ENCODE peak calls at places on chromosomes 4 and X, in four cellular contexts. One of them, this sample, is unnamed.

GRCh38 chrX:15151267-15152196 is 118.4 kb downstream of the ASB9 start:
- DNase-seq in HepG2: no peak
- DNase-seq in IMR-90: no peak
- DNase-seq in OCI-LY7: no peak
- DNase-seq in this sample: no peak

GRCh38 chr4:30716671-30717207 is 3.4 kb upstream of the PCDH7 start:
- DNase-seq in HepG2: no peak
- DNase-seq in IMR-90: no peak
- DNase-seq in OCI-LY7: no peak
- DNase-seq in this sample: peak

GRCh38 chrX:71111141-71111843 is at the start of gene IL2RG:
- DNase-seq in HepG2: no peak
- DNase-seq in IMR-90: no peak
- DNase-seq in OCI-LY7: peak
- DNase-seq in this sample: peak

GRCh38 chr4:98794565-98795205 is 134.2 kb downstream of the EIF4E start:
- DNase-seq in HepG2: no peak
- DNase-seq in IMR-90: peak
- DNase-seq in OCI-LY7: no peak
- DNase-seq in this sample: peak

GRCh38 chr4:74934016-74934821 is 1.3 kb downstream of the PARM1 start:
- DNase-seq in HepG2: no peak
- DNase-seq in IMR-90: peak
- DNase-seq in OCI-LY7: no peak
- DNase-seq in this sample: peak

GRCh38 chr4:125013891-125014290 is 300.9 kb upstream of the FAT4 start:
- DNase-seq in HepG2: no peak
- DNase-seq in IMR-90: peak
- DNase-seq in OCI-LY7: no peak
- DNase-seq in this sample: no peak

GRCh38 chr4:177380730-177381287 is 61.4 kb downstream of the AGA start:
- DNase-seq in HepG2: peak
- DNase-seq in IMR-90: no peak
- DNase-seq in OCI-LY7: peak
- DNase-seq in this sample: peak

GRCh38 chrX:28225508-28225907 is 244.3 kb upstream of the DCAF8L1 start:
- DNase-seq in HepG2: peak
- DNase-seq in IMR-90: no peak
- DNase-seq in OCI-LY7: no peak
- DNase-seq in this sample: peak

GRCh38 chr4:146381263-146381872 is 140.4 kb downstream of the SLC10A7 start:
- DNase-seq in HepG2: no peak
- DNase-seq in IMR-90: peak
- DNase-seq in OCI-LY7: no peak
- DNase-seq in this sample: no peak

GRCh38 chrX:22950278-22951266 is 49.2 kb upstream of the DDX53 start:
- DNase-seq in HepG2: no peak
- DNase-seq in IMR-90: peak
- DNase-seq in OCI-LY7: no peak
- DNase-seq in this sample: peak

GRCh38 chr4:38872620-38873019 is 5.0 kb downstream of the FAM114A1 start:
- DNase-seq in HepG2: peak
- DNase-seq in IMR-90: peak
- DNase-seq in OCI-LY7: no peak
- DNase-seq in this sample: peak

GRCh38 chrX:24079405-24079804 is 24.6 kb downstream of the EIF2S3 start:
- DNase-seq in HepG2: no peak
- DNase-seq in IMR-90: no peak
- DNase-seq in OCI-LY7: no peak
- DNase-seq in this sample: no peak

GRCh38 chr4:151462554-151462953 is 53.6 kb downstream of the FHIP1A start:
- DNase-seq in HepG2: no peak
- DNase-seq in IMR-90: no peak
- DNase-seq in OCI-LY7: no peak
- DNase-seq in this sample: no peak

GRCh38 chrX:22203186-22203585 is 69.5 kb upstream of the CBLL2 start:
- DNase-seq in HepG2: no peak
- DNase-seq in IMR-90: no peak
- DNase-seq in OCI-LY7: no peak
- DNase-seq in this sample: no peak

GRCh38 chr4:145285928-145286327 is 105.5 kb upstream of the OTUD4 start:
- DNase-seq in HepG2: no peak
- DNase-seq in IMR-90: peak
- DNase-seq in OCI-LY7: no peak
- DNase-seq in this sample: no peak

GRCh38 chrX:65587616-65588526 is 53.3 kb upstream of the LAS1L start:
- DNase-seq in HepG2: no peak
- DNase-seq in IMR-90: peak
- DNase-seq in OCI-LY7: no peak
- DNase-seq in this sample: peak

GRCh38 chr4:94516999-94517398 is 65.3 kb downstream of the PDLIM5 start:
- DNase-seq in HepG2: no peak
- DNase-seq in IMR-90: peak
- DNase-seq in OCI-LY7: no peak
- DNase-seq in this sample: no peak

GRCh38 chr4:55321707-55322264 is 24.3 kb upstream of the SRD5A3 start:
- DNase-seq in HepG2: peak
- DNase-seq in IMR-90: peak
- DNase-seq in OCI-LY7: peak
- DNase-seq in this sample: peak

GRCh38 chr4:32485976-32486375 is 1765.8 kb downstream of the PCDH7 start:
- DNase-seq in HepG2: no peak
- DNase-seq in IMR-90: no peak
- DNase-seq in OCI-LY7: no peak
- DNase-seq in this sample: no peak

GRCh38 chrX:148794350-148794749 is 293.9 kb downstream of the AFF2 start:
- DNase-seq in HepG2: no peak
- DNase-seq in IMR-90: no peak
- DNase-seq in OCI-LY7: no peak
- DNase-seq in this sample: no peak

GRCh38 chr4:26457412-26457811 is 32.9 kb downstream of the CCKAR start:
- DNase-seq in HepG2: no peak
- DNase-seq in IMR-90: no peak
- DNase-seq in OCI-LY7: no peak
- DNase-seq in this sample: no peak

GRCh38 chr4:5037553-5038551 is 13.4 kb upstream of the STK32B start:
- DNase-seq in HepG2: peak
- DNase-seq in IMR-90: peak
- DNase-seq in OCI-LY7: no peak
- DNase-seq in this sample: peak

GRCh38 chrX:9534686-9535085 is 69.8 kb downstream of the TBL1X start:
- DNase-seq in HepG2: peak
- DNase-seq in IMR-90: peak
- DNase-seq in OCI-LY7: no peak
- DNase-seq in this sample: no peak

GRCh38 chrX:95427389-95427788 is 1257.3 kb upstream of the DIAPH2 start:
- DNase-seq in HepG2: no peak
- DNase-seq in IMR-90: no peak
- DNase-seq in OCI-LY7: no peak
- DNase-seq in this sample: no peak

GRCh38 chrX:37871626-37872302 is 24.4 kb upstream of the DYNLT3 start:
- DNase-seq in HepG2: no peak
- DNase-seq in IMR-90: peak
- DNase-seq in OCI-LY7: no peak
- DNase-seq in this sample: peak

GRCh38 chr4:124278477-124278876 is 434.1 kb downstream of the ANKRD50 start:
- DNase-seq in HepG2: peak
- DNase-seq in IMR-90: peak
- DNase-seq in OCI-LY7: no peak
- DNase-seq in this sample: no peak

DNA sequence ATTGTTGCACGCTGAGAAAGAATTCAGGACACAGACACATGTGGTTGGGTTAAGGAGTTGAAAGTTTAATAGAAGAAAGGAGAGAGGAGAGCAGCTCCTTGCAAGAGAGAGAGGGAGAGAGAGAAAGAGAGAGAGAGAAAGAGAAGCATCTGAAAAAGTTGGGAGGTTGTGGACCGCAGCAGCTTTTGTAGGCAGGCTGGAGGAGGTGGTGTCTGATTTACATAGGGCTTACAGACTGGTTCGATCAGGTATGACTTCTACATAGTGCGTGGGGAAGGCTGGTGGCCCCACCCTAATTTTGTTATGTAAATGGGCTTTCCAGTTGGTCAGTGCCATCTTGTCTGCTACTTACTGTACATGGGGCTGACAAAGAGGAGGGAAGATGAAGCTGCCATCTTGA is 27.5 kb upstream of the GYG2 start:
- DNase-seq in HepG2: no peak
- DNase-seq in IMR-90: no peak
- DNase-seq in OCI-LY7: no peak
- DNase-seq in this sample: no peak
- H3K4me3 ChIP-seq in HepG2: no peak
- H3K4me3 ChIP-seq in IMR-90: no peak
- H3K4me3 ChIP-seq in OCI-LY7: no peak
- H3K4me3 ChIP-seq in this sample: no peak

DNA sequence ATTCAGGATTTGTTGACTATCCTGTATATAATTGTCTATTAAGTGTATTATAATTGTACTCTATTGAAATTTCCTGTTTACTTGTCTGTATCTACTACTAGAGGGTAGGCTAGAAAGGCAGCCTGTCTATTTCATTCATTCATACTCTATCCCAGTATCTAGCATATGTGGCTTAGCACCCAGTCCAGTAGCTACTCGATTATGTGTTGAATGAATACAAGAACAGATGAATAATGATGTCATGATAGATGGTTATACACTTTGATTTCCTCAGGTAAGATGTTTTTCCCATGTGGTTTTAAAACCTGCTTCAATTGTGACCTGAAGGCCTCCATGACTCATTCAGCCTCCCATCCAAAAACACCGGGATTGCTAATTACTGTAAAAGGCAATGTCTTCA is 68.0 kb downstream of the IL21 start:
- DNase-seq in HepG2: no peak
- DNase-seq in IMR-90: no peak
- DNase-seq in OCI-LY7: no peak
- DNase-seq in this sample: no peak
- H2AFZ ChIP-seq in HepG2: no peak
- H2AFZ ChIP-seq in IMR-90: no peak
- H2AFZ ChIP-seq in OCI-LY7: no peak
- H2AFZ ChIP-seq in this sample: no peak

GRCh38 chrX:46310815-46311497 is 234.3 kb downstream of the ZNF674 start:
- DNase-seq in HepG2: no peak
- DNase-seq in IMR-90: no peak
- DNase-seq in OCI-LY7: no peak
- DNase-seq in this sample: no peak

GRCh38 chrX:46317158-46317557 is 228.1 kb downstream of the ZNF674 start:
- DNase-seq in HepG2: no peak
- DNase-seq in IMR-90: no peak
- DNase-seq in OCI-LY7: no peak
- DNase-seq in this sample: no peak

GRCh38 chrX:46308106-46308505 is 237.1 kb downstream of the ZNF674 start:
- DNase-seq in HepG2: no peak
- DNase-seq in IMR-90: no peak
- DNase-seq in OCI-LY7: no peak
- DNase-seq in this sample: no peak

GRCh38 chrX:46306103-46306502 is 239.1 kb downstream of the ZNF674 start:
- DNase-seq in HepG2: no peak
- DNase-seq in IMR-90: no peak
- DNase-seq in OCI-LY7: no peak
- DNase-seq in this sample: no peak

GRCh38 chrX:46311581-46312120 is 233.6 kb downstream of the ZNF674 start:
- DNase-seq in HepG2: no peak
- DNase-seq in IMR-90: no peak
- DNase-seq in OCI-LY7: no peak
- DNase-seq in this sample: no peak
- H3K4me3 ChIP-seq in HepG2: no peak
- H3K4me3 ChIP-seq in IMR-90: no peak
- H3K4me3 ChIP-seq in OCI-LY7: no peak
- H3K4me3 ChIP-seq in this sample: no peak

DNA sequence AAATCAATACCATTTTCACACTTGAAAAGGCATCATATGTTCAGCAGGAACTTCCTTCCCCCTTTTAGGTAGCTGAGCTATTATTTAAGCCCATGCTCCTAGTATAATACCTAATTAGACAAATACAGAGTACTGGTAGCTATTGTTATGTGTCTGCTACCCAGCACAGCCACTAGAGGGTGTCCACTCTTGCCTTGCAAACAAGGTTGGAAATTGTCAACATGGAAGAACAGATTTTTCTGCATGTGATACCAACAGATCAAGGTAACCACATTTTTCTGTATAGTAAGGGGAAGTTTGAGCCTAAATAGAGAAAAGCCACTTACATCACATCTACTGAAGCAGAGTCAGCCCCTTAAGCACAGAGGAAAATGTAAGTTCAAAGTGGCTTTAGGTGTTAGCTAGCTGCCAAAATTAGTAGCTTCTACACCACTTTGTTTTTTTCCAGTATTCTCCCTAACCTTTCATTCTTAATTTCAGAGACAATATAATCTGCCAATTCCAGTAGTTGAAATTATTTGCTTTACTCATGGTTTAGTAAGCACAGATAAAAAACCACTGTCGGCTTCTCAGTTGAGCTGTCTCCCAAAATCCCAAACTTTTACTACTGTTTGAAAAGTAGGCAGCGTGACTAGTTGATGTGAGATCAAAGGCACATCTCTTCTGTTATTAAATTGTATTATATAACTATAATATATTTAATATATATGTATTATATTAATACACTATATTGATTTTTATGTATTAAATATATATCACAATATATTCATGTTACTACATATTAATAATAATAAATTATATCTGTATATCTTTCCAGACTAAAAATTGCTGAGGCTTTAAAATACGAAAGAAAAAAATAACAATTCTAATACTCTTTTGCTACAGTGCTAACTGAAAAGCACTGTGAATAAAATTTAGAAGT is 38.2 kb downstream of the EDNRA start:
- DNase-seq in HepG2: peak
- DNase-seq in IMR-90: peak
- DNase-seq in OCI-LY7: peak
- DNase-seq in this sample: peak
- H2AFZ ChIP-seq in HepG2: no peak
- H2AFZ ChIP-seq in IMR-90: no peak
- H2AFZ ChIP-seq in OCI-LY7: no peak
- H2AFZ ChIP-seq in this sample: no peak

GRCh38 chr4:143782521-143782920 is 82.0 kb upstream of the FREM3 start:
- DNase-seq in HepG2: no peak
- DNase-seq in IMR-90: no peak
- DNase-seq in OCI-LY7: no peak
- DNase-seq in this sample: no peak

DNA sequence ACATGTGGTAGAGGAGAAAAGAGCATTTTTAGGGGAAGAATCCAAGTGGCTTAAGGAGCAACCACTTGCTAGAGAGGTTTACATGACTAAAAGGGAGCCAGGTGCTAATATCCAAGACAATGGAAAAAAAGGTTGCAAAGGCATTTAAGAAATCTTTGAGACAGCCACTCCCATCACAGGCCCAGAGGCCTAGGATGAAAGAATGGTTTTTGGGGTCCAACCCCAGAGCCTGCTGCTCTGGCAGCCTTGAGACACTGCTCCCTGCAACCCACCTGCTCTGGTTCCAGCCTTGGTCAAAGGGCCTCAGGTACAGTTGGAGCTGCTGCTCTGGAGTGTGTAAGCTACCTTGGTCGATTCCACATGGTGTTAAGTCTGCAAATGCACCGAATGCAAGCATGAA is 84.1 kb upstream of the FREM3 start:
- DNase-seq in HepG2: no peak
- DNase-seq in IMR-90: no peak
- DNase-seq in OCI-LY7: no peak
- DNase-seq in this sample: no peak
- H3K4me3 ChIP-seq in HepG2: no peak
- H3K4me3 ChIP-seq in IMR-90: no peak
- H3K4me3 ChIP-seq in OCI-LY7: no peak
- H3K4me3 ChIP-seq in this sample: no peak

GRCh38 chr4:76559236-76560071 is 124.4 kb downstream of the SHROOM3 start:
- DNase-seq in HepG2: no peak
- DNase-seq in IMR-90: no peak
- DNase-seq in OCI-LY7: no peak
- DNase-seq in this sample: no peak
- H2AFZ ChIP-seq in HepG2: no peak
- H2AFZ ChIP-seq in IMR-90: no peak
- H2AFZ ChIP-seq in OCI-LY7: no peak
- H2AFZ ChIP-seq in this sample: no peak

This sample was measured in hepatocyte.